ENCODE peak calls at places on chromosomes 13 and 19, in seven cellular contexts. P, T, G, D, Z, O and A are unnamed samples.

GRCh38 chr19:12260236-12260635 is 34.4 kb downstream of the ZNF44 start:
- DNase-seq in P (no peak), T (no peak), G (no peak), D (no peak), Z (no peak), O (no peak), A (no peak)

GRCh38 chr13:69580255-69580654 is 527.4 kb upstream of the ATXN8OS start:
- DNase-seq in P (no peak), T (no peak), G (no peak), D (no peak), Z (no peak), O (no peak), A (no peak)

GRCh38 chr13:26380930-26381329 is 127.0 kb downstream of the CDK8 start:
- DNase-seq in P (no peak), T (no peak), G (no peak), D (no peak), Z (no peak), O (no peak), A (no peak)

GRCh38 chr13:96551540-96551939 is 442.7 kb downstream of the OXGR1 start:
- DNase-seq in P (no peak), T (no peak), G (no peak), D (no peak), Z (no peak), O (no peak), A (no peak)

GRCh38 chr13:59673301-59673700 is 490.4 kb downstream of the DIAPH3 start:
- DNase-seq in P (no peak), T (no peak), G (no peak), D (no peak), Z (no peak), O (no peak), A (no peak)

GRCh38 chr19:37635076-37636056 is 19.9 kb downstream of the ZFP30 start:
- DNase-seq in P (no peak), T (no peak), G (no peak), D (no peak), Z (no peak), O (no peak), A (no peak)

GRCh38 chr13:43981512-43982301 is 102.0 kb downstream of the LACC1 start:
- DNase-seq in P (no peak), T (no peak), G (no peak), D (no peak), Z (no peak), O (no peak), A (no peak)

GRCh38 chr19:8724276-8724675 is 2.8 kb downstream of the OR2Z1 start:
- DNase-seq in P (no peak), T (no peak), G (no peak), D (no peak), Z (no peak), O (no peak), A (no peak)

GRCh38 chr13:25652764-25653163 is 281.0 kb downstream of the ATP8A2 start:
- DNase-seq in P (no peak), T (no peak), G (no peak), D (no peak), Z (no peak), O (no peak), A (no peak)

GRCh38 chr19:42422576-42423461 is 4.4 kb downstream of the LIPE start:
- DNase-seq in P (no peak), T (no peak), G (no peak), D (peak; percentile 53), Z (peak; percentile 60), O (no peak), A (no peak)

GRCh38 chr19:44552324-44552723 is 22.8 kb upstream of the CEACAM20 start:
- DNase-seq in P (no peak), T (peak; percentile 72), G (no peak), D (no peak), Z (no peak), O (peak; percentile 71), A (no peak)

GRCh38 chr13:109569938-109570711 is 216.3 kb downstream of the IRS2 start:
- DNase-seq in P (no peak), T (no peak), G (no peak), D (no peak), Z (no peak), O (no peak), A (peak; percentile 8)

GRCh38 chr13:97224544-97225324 is 2.6 kb downstream of the MBNL2 start:
- DNase-seq in P (no peak), T (no peak), G (no peak), D (peak; percentile 65), Z (no peak), O (peak; percentile 42), A (no peak)

GRCh38 chr13:50122465-50122864 is 107.2 kb downstream of the KCNRG start:
- DNase-seq in P (no peak), T (no peak), G (no peak), D (no peak), Z (no peak), O (peak; percentile 10), A (no peak)

GRCh38 chr13:101785858-101786257 is 333.4 kb downstream of the ITGBL1 start:
- DNase-seq in P (no peak), T (peak; percentile 17), G (no peak), D (no peak), Z (no peak), O (no peak), A (no peak)

GRCh38 chr13:38566526-38566925 is 120.4 kb upstream of the FREM2 start:
- DNase-seq in P (no peak), T (no peak), G (no peak), D (no peak), Z (no peak), O (no peak), A (no peak)

GRCh38 chr19:54207908-54208783 is 7.5 kb downstream of the RPS9 start:
- DNase-seq in P (no peak), T (no peak), G (peak; percentile 97), D (peak; percentile 92), Z (peak; percentile 89), O (peak; percentile 44), A (peak; percentile 84)

GRCh38 chr13:112066624-112067004 is 335 bp upstream of the SOX1 start:
- DNase-seq in P (no peak), T (no peak), G (no peak), D (no peak), Z (no peak), O (no peak), A (no peak)
- TF ChIP-seq EP300 in P (no peak), T (no peak), G (no peak), D (no peak), Z (no peak), O (no peak), A (no peak)

DNA sequence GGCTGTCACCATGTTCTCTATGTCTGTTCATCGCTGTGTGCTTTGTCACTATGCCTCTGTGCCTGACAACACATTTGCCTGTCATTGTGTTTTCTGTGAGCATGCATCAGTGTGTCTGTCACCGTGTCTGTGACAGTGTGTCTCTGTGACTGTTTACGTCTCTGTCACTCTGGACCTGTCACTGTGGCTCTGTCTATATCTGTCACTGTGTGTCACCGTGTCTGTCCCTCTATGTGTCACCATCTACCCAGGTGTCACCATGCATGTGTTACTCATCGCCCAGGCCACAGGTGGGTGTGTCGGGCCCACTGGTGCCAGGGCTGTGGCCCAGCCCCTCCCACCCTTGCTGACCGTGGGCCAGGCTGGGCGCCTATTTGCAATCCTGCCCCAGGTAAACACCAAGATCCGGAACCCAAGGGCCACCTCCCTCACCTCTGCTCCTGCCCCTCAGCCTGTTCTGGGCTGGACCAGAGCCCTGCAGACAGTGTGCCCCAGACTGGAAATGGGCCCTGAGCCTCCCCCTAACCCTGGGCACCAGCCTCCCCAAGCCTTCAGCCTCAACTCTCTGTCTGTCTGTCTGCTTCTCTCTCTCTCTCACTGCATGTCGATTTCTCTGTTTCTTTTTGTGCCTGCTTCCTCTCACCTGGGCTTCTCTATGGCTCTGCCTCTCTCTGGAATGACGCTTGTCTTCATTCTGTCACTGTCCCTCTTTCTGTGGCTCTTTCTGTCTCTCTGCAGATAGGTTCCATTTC is 7.7 kb downstream of the IRF2BP1 start:
- DNase-seq in P (no peak), T (no peak), G (peak; percentile 60), D (no peak), Z (no peak), O (no peak), A (no peak)
- TF ChIP-seq EP300 in P (no peak), T (no peak), G (no peak), D (no peak), Z (no peak), O (no peak), A (no peak)

GRCh38 chr13:113493315-113493951 is 2.9 kb upstream of the DCUN1D2 start:
- DNase-seq in P (no peak), T (peak; percentile 67), G (no peak), D (no peak), Z (no peak), O (no peak), A (peak; percentile 16)
- TF ChIP-seq EP300 in P (no peak), T (no peak), G (no peak), D (no peak), Z (no peak), O (peak; percentile 50), A (no peak)

GRCh38 chr19:47661161-47661560 is 52.1 kb upstream of the EHD2 start:
- DNase-seq in P (no peak), T (no peak), G (no peak), D (no peak), Z (peak; percentile 78), O (no peak), A (no peak)

GRCh38 chr19:47663435-47663910 is 49.7 kb upstream of the EHD2 start:
- DNase-seq in P (no peak), T (no peak), G (no peak), D (no peak), Z (no peak), O (no peak), A (no peak)

GRCh38 chr19:47660435-47660832 is 51.5 kb downstream of the BICRA start:
- DNase-seq in P (no peak), T (no peak), G (no peak), D (no peak), Z (no peak), O (no peak), A (no peak)

GRCh38 chr19:47661571-47661970 is 51.7 kb upstream of the EHD2 start:
- DNase-seq in P (no peak), T (no peak), G (no peak), D (no peak), Z (no peak), O (no peak), A (no peak)

GRCh38 chr19:47663911-47664771 is 49.1 kb upstream of the EHD2 start:
- DNase-seq in P (peak; percentile 51), T (peak; percentile 44), G (peak; percentile 92), D (peak; percentile 88), Z (peak; percentile 95), O (peak; percentile 52), A (no peak)
- TF ChIP-seq EP300 in P (peak; percentile 95), T (no peak), G (peak; percentile 69), D (peak; percentile 85), Z (peak; percentile 85), O (no peak), A (no peak)

GRCh38 chr19:28299649-28300048 is 913.3 kb downstream of the UQCRFS1 start:
- DNase-seq in P (no peak), T (no peak), G (no peak), D (no peak), Z (no peak), O (no peak), A (no peak)
- TF ChIP-seq EP300 in P (no peak), T (no peak), G (no peak), D (no peak), Z (no peak), O (no peak), A (no peak)